ENCODE peak calls at places on chromosomes 1 and 21, in eight cellular contexts. One of them, this sample, is unnamed.

GRCh38 chr1:117367769-117368059 is 465 bp downstream of the MAN1A2 start:
- DNase-seq in fibroblast of pulmonary artery: no peak
- DNase-seq in tibial nerve: no peak
- DNase-seq in body of pancreas: no peak
- DNase-seq in A549: no peak
- DNase-seq in right lobe of liver: no peak
- DNase-seq in vagina: no peak
- DNase-seq in adrenal gland: no peak
- DNase-seq in this sample: no peak

GRCh38 chr1:145690587-145691558 is 16.3 kb downstream of the PDZK1 start:
- DNase-seq in A549: no peak
- DNase-seq in right lobe of liver: peak; percentile 44
- DNase-seq in adrenal gland: peak; percentile 77
- DNase-seq in vagina: no peak
- DNase-seq in tibial nerve: no peak
- DNase-seq in body of pancreas: peak; percentile 22
- DNase-seq in fibroblast of pulmonary artery: peak; percentile 58
- DNase-seq in this sample: no peak

GRCh38 chr1:119956306-119956705 is 60.0 kb upstream of the ADAM30 start:
- DNase-seq in body of pancreas: no peak
- DNase-seq in vagina: no peak
- DNase-seq in right lobe of liver: no peak
- DNase-seq in fibroblast of pulmonary artery: no peak
- DNase-seq in tibial nerve: no peak
- DNase-seq in A549: no peak
- DNase-seq in adrenal gland: no peak
- DNase-seq in this sample: no peak

GRCh38 chr1:189597083-189597482 is 880.6 kb downstream of the BRINP3 start:
- DNase-seq in fibroblast of pulmonary artery: no peak
- DNase-seq in A549: peak; percentile 13
- DNase-seq in right lobe of liver: no peak
- DNase-seq in vagina: no peak
- DNase-seq in tibial nerve: no peak
- DNase-seq in adrenal gland: no peak
- DNase-seq in body of pancreas: no peak
- DNase-seq in this sample: no peak

GRCh38 chr1:152505083-152505482 is 5.5 kb upstream of the LCE5A start:
- DNase-seq in adrenal gland: no peak
- DNase-seq in body of pancreas: no peak
- DNase-seq in A549: no peak
- DNase-seq in right lobe of liver: no peak
- DNase-seq in tibial nerve: no peak
- DNase-seq in vagina: no peak
- DNase-seq in fibroblast of pulmonary artery: no peak
- DNase-seq in this sample: no peak

GRCh38 chr21:37502947-37503346 is 136.4 kb downstream of the DYRK1A start:
- DNase-seq in right lobe of liver: no peak
- DNase-seq in body of pancreas: no peak
- DNase-seq in tibial nerve: no peak
- DNase-seq in vagina: no peak
- DNase-seq in fibroblast of pulmonary artery: no peak
- DNase-seq in A549: no peak
- DNase-seq in adrenal gland: no peak
- DNase-seq in this sample: no peak

GRCh38 chr1:202046748-202047708 is 36.6 kb downstream of the ELF3 start:
- DNase-seq in body of pancreas: no peak
- DNase-seq in fibroblast of pulmonary artery: no peak
- DNase-seq in adrenal gland: no peak
- DNase-seq in A549: peak; percentile 95
- DNase-seq in right lobe of liver: no peak
- DNase-seq in vagina: no peak
- DNase-seq in tibial nerve: no peak
- DNase-seq in this sample: no peak

GRCh38 chr21:16569679-16570078 is 839.9 kb downstream of the USP25 start:
- DNase-seq in vagina: no peak
- DNase-seq in fibroblast of pulmonary artery: no peak
- DNase-seq in right lobe of liver: no peak
- DNase-seq in A549: no peak
- DNase-seq in adrenal gland: no peak
- DNase-seq in body of pancreas: no peak
- DNase-seq in tibial nerve: no peak
- DNase-seq in this sample: no peak

GRCh38 chr1:220908757-220909156 is 29.5 kb downstream of the HLX start:
- DNase-seq in tibial nerve: no peak
- DNase-seq in body of pancreas: peak; percentile 44
- DNase-seq in right lobe of liver: no peak
- DNase-seq in fibroblast of pulmonary artery: peak; percentile 61
- DNase-seq in A549: peak; percentile 21
- DNase-seq in vagina: no peak
- DNase-seq in adrenal gland: no peak
- DNase-seq in this sample: no peak

GRCh38 chr1:222413436-222413835 is 134.5 kb downstream of the HHIPL2 start:
- DNase-seq in tibial nerve: no peak
- DNase-seq in right lobe of liver: no peak
- DNase-seq in vagina: no peak
- DNase-seq in body of pancreas: no peak
- DNase-seq in adrenal gland: no peak
- DNase-seq in A549: no peak
- DNase-seq in fibroblast of pulmonary artery: no peak
- DNase-seq in this sample: no peak

GRCh38 chr21:33386222-33386784 is 16.9 kb upstream of the IFNGR2 start:
- DNase-seq in fibroblast of pulmonary artery: peak; percentile 15
- DNase-seq in adrenal gland: no peak
- DNase-seq in tibial nerve: no peak
- DNase-seq in vagina: no peak
- DNase-seq in A549: no peak
- DNase-seq in body of pancreas: no peak
- DNase-seq in right lobe of liver: no peak
- DNase-seq in this sample: no peak

GRCh38 chr1:99535470-99536164 is 110.3 kb upstream of the PALMD start:
- DNase-seq in tibial nerve: no peak
- DNase-seq in vagina: no peak
- DNase-seq in A549: no peak
- DNase-seq in adrenal gland: no peak
- DNase-seq in body of pancreas: no peak
- DNase-seq in right lobe of liver: no peak
- DNase-seq in fibroblast of pulmonary artery: peak; percentile 13
- DNase-seq in this sample: no peak

GRCh38 chr1:6351480-6352137 is 42.0 kb downstream of the ACOT7 start:
- DNase-seq in right lobe of liver: peak; percentile 76
- DNase-seq in fibroblast of pulmonary artery: no peak
- DNase-seq in A549: no peak
- DNase-seq in body of pancreas: peak; percentile 81
- DNase-seq in tibial nerve: no peak
- DNase-seq in vagina: no peak
- DNase-seq in adrenal gland: peak; percentile 74
- DNase-seq in this sample: no peak

GRCh38 chr1:161017756-161018630 is 3.0 kb downstream of the F11R start:
- DNase-seq in right lobe of liver: peak; percentile 45
- DNase-seq in body of pancreas: no peak
- DNase-seq in tibial nerve: no peak
- DNase-seq in fibroblast of pulmonary artery: no peak
- DNase-seq in vagina: no peak
- DNase-seq in A549: no peak
- DNase-seq in adrenal gland: no peak
- DNase-seq in this sample: no peak
- H3K4me3 ChIP-seq in right lobe of liver: no peak overlapping the region
- H3K4me3 ChIP-seq in body of pancreas: no peak overlapping the region
- H3K4me3 ChIP-seq in tibial nerve: no peak overlapping the region
- H3K4me3 ChIP-seq in fibroblast of pulmonary artery: peak overlapping the region; percentile 19
- H3K4me3 ChIP-seq in vagina: peak overlapping the region; percentile 59
- H3K4me3 ChIP-seq in A549: no peak overlapping the region
- H3K4me3 ChIP-seq in adrenal gland: no peak overlapping the region
- H3K4me3 ChIP-seq in this sample: peak overlapping the region; percentile 80

GRCh38 chr1:21292991-21293536 is 2.8 kb upstream of the ECE1 start:
- DNase-seq in A549: no peak
- DNase-seq in right lobe of liver: no peak
- DNase-seq in tibial nerve: no peak
- DNase-seq in body of pancreas: no peak
- DNase-seq in adrenal gland: no peak
- DNase-seq in fibroblast of pulmonary artery: no peak
- DNase-seq in vagina: no peak
- DNase-seq in this sample: no peak

GRCh38 chr1:21295059-21295401 is 4.8 kb upstream of the ECE1 start:
- DNase-seq in body of pancreas: no peak
- DNase-seq in A549: no peak
- DNase-seq in tibial nerve: no peak
- DNase-seq in adrenal gland: peak; percentile 68
- DNase-seq in fibroblast of pulmonary artery: peak; percentile 38
- DNase-seq in vagina: no peak
- DNase-seq in right lobe of liver: no peak
- DNase-seq in this sample: no peak

GRCh38 chr1:21294266-21295058 is 4.2 kb upstream of the ECE1 start:
- DNase-seq in vagina: no peak
- DNase-seq in body of pancreas: no peak
- DNase-seq in tibial nerve: no peak
- DNase-seq in adrenal gland: peak; percentile 61
- DNase-seq in A549: no peak
- DNase-seq in fibroblast of pulmonary artery: no peak
- DNase-seq in right lobe of liver: no peak
- DNase-seq in this sample: no peak

GRCh38 chr1:21292503-21292990 is 2.3 kb upstream of the ECE1 start:
- DNase-seq in fibroblast of pulmonary artery: no peak
- DNase-seq in body of pancreas: no peak
- DNase-seq in tibial nerve: no peak
- DNase-seq in right lobe of liver: no peak
- DNase-seq in vagina: no peak
- DNase-seq in A549: no peak
- DNase-seq in adrenal gland: no peak
- DNase-seq in this sample: no peak

DNA sequence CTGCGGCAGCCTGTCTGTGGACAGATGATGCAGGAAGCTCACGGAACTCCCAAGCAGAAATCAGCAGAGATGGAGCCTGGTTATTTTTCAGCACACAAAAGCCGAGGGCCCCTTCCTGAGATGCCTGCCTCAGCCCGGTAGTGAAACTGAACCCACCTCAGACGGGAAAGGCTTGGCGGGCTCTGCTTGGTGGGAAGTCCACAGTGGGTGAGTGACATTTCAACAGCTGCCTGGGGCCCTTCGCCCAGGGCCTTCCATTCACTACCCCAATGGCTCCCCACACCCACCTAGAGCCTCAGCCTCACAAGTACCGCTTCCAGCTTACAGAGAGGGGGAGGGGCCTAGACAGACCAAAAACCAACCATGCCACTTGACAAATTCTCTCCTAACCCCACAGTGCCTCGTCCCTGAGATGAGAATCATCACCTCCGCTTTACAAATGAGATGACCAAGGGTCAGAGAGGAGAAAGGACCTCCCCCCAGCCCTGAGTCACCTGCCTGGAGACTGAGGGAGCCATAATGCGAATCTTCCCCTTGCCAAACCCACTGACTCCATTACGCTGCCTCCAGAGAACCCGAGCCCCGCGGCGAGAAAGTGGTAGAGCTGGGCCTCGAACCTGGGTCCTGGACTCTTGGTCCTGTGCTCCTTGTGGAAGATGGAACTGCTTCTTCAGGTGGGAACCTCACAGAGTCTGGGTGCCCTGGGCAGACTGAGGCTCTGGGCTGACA is 3.4 kb upstream of the ECE1 start:
- DNase-seq in vagina: no peak
- DNase-seq in fibroblast of pulmonary artery: no peak
- DNase-seq in right lobe of liver: no peak
- DNase-seq in A549: no peak
- DNase-seq in tibial nerve: no peak
- DNase-seq in body of pancreas: no peak
- DNase-seq in adrenal gland: no peak
- DNase-seq in this sample: no peak
- H3K4me3 ChIP-seq in vagina: no peak overlapping the region
- H3K4me3 ChIP-seq in fibroblast of pulmonary artery: no peak overlapping the region
- H3K4me3 ChIP-seq in right lobe of liver: no peak overlapping the region
- H3K4me3 ChIP-seq in A549: no peak overlapping the region
- H3K4me3 ChIP-seq in tibial nerve: no peak overlapping the region
- H3K4me3 ChIP-seq in body of pancreas: no peak overlapping the region
- H3K4me3 ChIP-seq in adrenal gland: no peak overlapping the region
- H3K4me3 ChIP-seq in this sample: peak overlapping the region; percentile 4

DNA sequence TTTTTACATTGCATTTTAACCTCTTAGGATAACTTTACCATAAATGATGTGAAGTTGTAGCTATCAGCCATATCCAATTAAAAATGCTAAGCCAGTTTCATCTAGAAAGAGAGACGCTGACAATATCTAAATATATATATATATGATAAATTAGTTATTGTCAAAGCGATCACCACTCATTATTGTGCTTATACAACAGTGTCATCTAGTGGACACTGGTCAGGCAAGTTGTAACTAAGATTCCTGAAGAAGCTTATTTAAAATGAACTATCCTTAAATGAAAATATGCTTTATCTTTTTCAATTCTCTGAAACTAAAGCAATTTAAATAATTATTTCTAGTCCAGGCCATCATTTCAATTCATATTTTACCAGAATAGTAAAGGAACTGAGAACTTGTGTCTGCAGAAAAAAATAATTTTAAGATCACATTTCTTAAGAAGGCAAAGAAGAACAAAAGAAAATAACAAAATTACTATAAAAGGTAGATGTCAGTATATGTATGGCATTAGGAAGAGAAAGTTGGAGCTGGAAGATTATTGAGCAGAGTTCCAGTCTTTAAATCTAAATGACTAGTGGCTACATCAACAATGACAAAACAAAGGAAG is 193.3 kb upstream of the SNX7 start:
- DNase-seq in right lobe of liver: no peak
- DNase-seq in vagina: no peak
- DNase-seq in fibroblast of pulmonary artery: peak; percentile 88
- DNase-seq in tibial nerve: no peak
- DNase-seq in A549: peak; percentile 71
- DNase-seq in adrenal gland: no peak
- DNase-seq in body of pancreas: no peak
- DNase-seq in this sample: no peak
- H3K4me3 ChIP-seq in right lobe of liver: no peak overlapping the region
- H3K4me3 ChIP-seq in vagina: no peak overlapping the region
- H3K4me3 ChIP-seq in fibroblast of pulmonary artery: no peak overlapping the region
- H3K4me3 ChIP-seq in tibial nerve: no peak overlapping the region
- H3K4me3 ChIP-seq in A549: no peak overlapping the region
- H3K4me3 ChIP-seq in adrenal gland: no peak overlapping the region
- H3K4me3 ChIP-seq in body of pancreas: no peak overlapping the region
- H3K4me3 ChIP-seq in this sample: no peak overlapping the region

DNA sequence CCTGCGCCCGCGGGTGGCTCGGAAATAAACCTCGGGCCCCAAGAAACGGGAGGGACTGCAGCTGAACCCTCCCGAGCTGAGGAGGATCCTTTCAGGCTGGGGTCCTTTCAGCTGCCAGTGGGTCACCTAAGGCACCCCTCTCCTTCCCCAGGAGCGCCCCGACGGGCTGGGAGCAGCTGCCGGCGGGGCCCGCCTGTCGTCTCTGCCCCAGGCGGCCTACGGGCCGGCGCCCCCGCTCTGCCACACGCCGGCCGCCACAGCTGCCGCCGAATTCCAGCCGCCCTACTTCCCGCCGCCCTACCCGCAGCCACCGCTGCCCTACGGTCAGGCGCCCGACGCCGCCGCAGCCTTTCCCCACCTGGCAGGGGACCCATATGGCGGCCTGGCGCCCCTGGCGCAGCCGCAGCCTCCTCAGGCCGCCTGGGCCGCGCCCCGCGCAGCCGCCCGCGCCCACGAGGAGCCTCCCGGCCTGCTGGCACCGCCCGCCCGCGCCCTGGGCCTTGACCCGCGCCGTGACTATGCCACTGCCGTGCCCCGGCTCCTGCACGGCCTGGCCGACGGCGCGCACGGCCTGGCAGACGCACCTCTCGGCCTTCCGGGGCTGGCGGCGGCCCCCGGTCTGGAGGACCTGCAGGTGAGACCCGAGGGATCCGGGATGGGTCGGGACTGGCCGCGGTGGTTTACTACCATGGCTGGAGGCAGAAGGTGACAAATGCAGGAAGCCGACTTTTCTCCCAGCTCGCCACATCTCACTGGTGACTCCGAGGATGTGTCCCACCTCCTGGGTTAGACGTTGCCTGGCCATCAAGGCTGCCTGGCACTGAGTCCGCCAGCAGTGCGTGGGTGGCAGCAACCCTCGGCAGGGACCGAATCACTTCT is 901 bp downstream of the TFAP2E start:
- DNase-seq in body of pancreas: no peak
- DNase-seq in tibial nerve: no peak
- DNase-seq in adrenal gland: no peak
- DNase-seq in right lobe of liver: no peak
- DNase-seq in fibroblast of pulmonary artery: no peak
- DNase-seq in A549: no peak
- DNase-seq in vagina: no peak
- DNase-seq in this sample: no peak
- H3K4me3 ChIP-seq in body of pancreas: no peak overlapping the region
- H3K4me3 ChIP-seq in tibial nerve: no peak overlapping the region
- H3K4me3 ChIP-seq in adrenal gland: no peak overlapping the region
- H3K4me3 ChIP-seq in right lobe of liver: no peak overlapping the region
- H3K4me3 ChIP-seq in fibroblast of pulmonary artery: peak overlapping the region; percentile 48
- H3K4me3 ChIP-seq in A549: peak overlapping the region; percentile 71
- H3K4me3 ChIP-seq in vagina: peak overlapping the region; percentile 40
- H3K4me3 ChIP-seq in this sample: peak overlapping the region; percentile 43